ENCODE peak calls at places on chromosomes 7 and 10, in six cellular contexts. O, V, X, H, K and L are unnamed samples.

GRCh38 chr7:44348300-44348699 is 22.9 kb upstream of the CAMK2B start:
- DNase-seq in O (no peak), V (peak; percentile 67), X (peak; percentile 31), H (peak; percentile 24), K (no peak), L (no peak)

GRCh38 chr7:96118449-96119001 is 203.4 kb downstream of the SLC25A13 start:
- DNase-seq in O (no peak), V (no peak), X (peak; percentile 15), H (peak; percentile 9), K (no peak), L (no peak)

GRCh38 chr7:30304177-30304884 is 19.9 kb downstream of the ZNRF2 start:
- DNase-seq in O (no peak), V (no peak), X (no peak), H (no peak), K (no peak), L (no peak)

GRCh38 chr10:64033710-64034109 is 512.5 kb downstream of the REEP3 start:
- DNase-seq in O (no peak), V (no peak), X (no peak), H (no peak), K (no peak), L (no peak)

GRCh38 chr7:66315192-66315591 is 110.1 kb downstream of the TPST1 start:
- DNase-seq in O (no peak), V (no peak), X (no peak), H (no peak), K (no peak), L (no peak)

GRCh38 chr10:102414749-102415148 is 3.8 kb downstream of the PSD start:
- DNase-seq in O (no peak), V (no peak), X (no peak), H (no peak), K (no peak), L (no peak)

GRCh38 chr7:99407849-99408346 is 499 bp downstream of the PDAP1 start:
- DNase-seq in O (peak; percentile 43), V (peak; percentile 77), X (peak; percentile 56), H (peak; percentile 40), K (peak; percentile 55), L (peak; percentile 78)

GRCh38 chr7:4791738-4792536 is 16.5 kb downstream of the AP5Z1 start:
- DNase-seq in O (no peak), V (peak; percentile 51), X (peak; percentile 93), H (peak; percentile 94), K (peak; percentile 81), L (peak; percentile 92)

GRCh38 chr7:131727189-131727588 is 170.8 kb upstream of the PODXL start:
- DNase-seq in O (peak; percentile 2), V (no peak), X (no peak), H (no peak), K (no peak), L (no peak)

GRCh38 chr10:31603245-31604087 is 284.4 kb downstream of the ZEB1 start:
- DNase-seq in O (peak; percentile 77), V (peak; percentile 92), X (peak; percentile 99), H (peak; percentile 98), K (peak; percentile 94), L (peak; percentile 98)

GRCh38 chr10:23981520-23982309 is 227.2 kb upstream of the KIAA1217 start:
- DNase-seq in O (no peak), V (no peak), X (no peak), H (no peak), K (no peak), L (no peak)

GRCh38 chr7:30800785-30801252 is 29.6 kb downstream of the MINDY4 start:
- DNase-seq in O (peak; percentile 61), V (peak; percentile 80), X (peak; percentile 79), H (peak; percentile 77), K (peak; percentile 66), L (peak; percentile 25)

GRCh38 chr7:7980134-7980533 is 11.5 kb downstream of the GLCCI1 start:
- DNase-seq in O (no peak), V (no peak), X (no peak), H (no peak), K (no peak), L (no peak)

GRCh38 chr7:13467111-13467547 is 522.3 kb downstream of the ETV1 start:
- DNase-seq in O (no peak), V (no peak), X (peak; percentile 11), H (no peak), K (no peak), L (no peak)

GRCh38 chr7:80540841-80541240 is 29.0 kb upstream of the GNAT3 start:
- DNase-seq in O (no peak), V (no peak), X (no peak), H (no peak), K (no peak), L (no peak)

GRCh38 chr7:44381494-44382220 is 56.3 kb upstream of the CAMK2B start:
- DNase-seq in O (no peak), V (no peak), X (no peak), H (no peak), K (peak; percentile 10), L (no peak)

DNA sequence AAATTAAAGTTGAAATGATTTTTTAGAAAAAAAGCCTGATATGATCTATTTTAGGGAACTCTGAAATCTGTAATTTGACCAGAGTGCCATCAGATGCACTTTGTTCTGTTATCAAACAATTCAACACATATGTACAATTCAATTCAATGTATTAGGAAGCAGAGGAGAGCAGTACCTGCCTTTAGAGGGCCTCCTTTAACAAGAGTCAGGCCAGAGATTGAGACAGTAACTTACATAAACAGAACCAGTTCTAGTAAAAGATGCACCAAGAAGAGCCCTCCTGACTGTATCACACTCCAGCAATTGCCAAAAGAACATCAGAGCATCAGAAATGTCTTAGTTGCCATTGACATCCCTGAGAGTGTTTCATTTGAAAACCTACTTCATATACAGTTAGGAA is 1222.7 kb upstream of the LRRN3 start:
- DNase-seq in O (no peak), V (no peak), X (no peak), H (peak; percentile 4), K (no peak), L (no peak)
- TF ChIP-seq CTCF in O (no peak), V (no peak), X (no peak), H (no peak), K (no peak), L (no peak)

GRCh38 chr7:27161214-27161720 is 4.1 kb downstream of the HOXA9 start:
- DNase-seq in O (no peak), V (no peak), X (no peak), H (no peak), K (no peak), L (peak; percentile 27)
- H3K27me3 ChIP-seq in O (no peaks in the 10 kb centered on the region), V (no peaks in the 10 kb centered on the region), X (peaks cover 100% of the 10 kb centered on the region), H (peaks cover 100% of the 10 kb centered on the region), K (peaks cover 64% of the 10 kb centered on the region), L (no peaks in the 10 kb centered on the region)

DNA sequence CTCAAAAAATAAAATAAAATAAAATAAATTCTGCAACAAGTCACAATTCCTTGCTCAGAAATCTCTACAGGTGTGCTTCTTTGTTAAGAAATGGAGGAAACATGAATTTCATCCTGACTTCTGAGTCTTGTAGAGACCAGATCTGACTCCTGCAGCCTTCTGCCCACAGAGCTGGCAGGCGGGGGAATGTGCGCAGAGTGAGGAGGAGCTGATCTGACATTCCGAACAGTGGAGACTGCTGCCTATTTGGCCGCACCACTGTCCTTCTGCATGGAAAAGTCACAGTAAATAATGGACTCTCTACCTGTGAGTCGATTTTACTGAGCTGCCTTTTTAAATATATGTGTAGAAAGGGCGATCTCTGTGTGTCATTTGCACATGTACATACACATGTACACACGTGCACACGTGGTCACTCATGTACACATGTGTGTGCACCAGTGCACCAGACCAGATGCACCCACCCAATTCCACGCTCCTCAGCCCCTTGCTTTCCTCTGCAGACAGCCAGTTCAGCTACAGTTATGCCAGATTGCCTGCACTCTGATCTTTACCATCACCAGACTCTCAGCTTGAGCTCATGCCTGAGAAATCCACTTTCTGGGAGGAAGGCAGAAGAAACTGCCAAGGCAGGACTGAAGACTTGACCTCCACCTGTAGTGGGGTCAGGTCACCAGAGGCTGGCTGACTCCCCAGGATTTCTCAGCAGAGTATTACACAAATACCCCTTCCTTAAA is 54.9 kb downstream of the IKZF1 start:
- DNase-seq in O (no peak), V (no peak), X (no peak), H (no peak), K (no peak), L (no peak)
- H3K27ac ChIP-seq in O (no peak overlapping the region), V (no peak overlapping the region), X (no peak overlapping the region), H (no peak overlapping the region), K (no peak overlapping the region), L (no peak overlapping the region)

GRCh38 chr7:74164985-74165456 is 9.1 kb upstream of the EIF4H start:
- DNase-seq in O (no peak), V (peak; percentile 31), X (peak; percentile 23), H (peak; percentile 65), K (peak; percentile 74), L (no peak)
- TF ChIP-seq CTCF in O (peak; percentile 28), V (peak; percentile 17), X (peak; percentile 58), H (peak; percentile 51), K (peak; percentile 53), L (no peak)

DNA sequence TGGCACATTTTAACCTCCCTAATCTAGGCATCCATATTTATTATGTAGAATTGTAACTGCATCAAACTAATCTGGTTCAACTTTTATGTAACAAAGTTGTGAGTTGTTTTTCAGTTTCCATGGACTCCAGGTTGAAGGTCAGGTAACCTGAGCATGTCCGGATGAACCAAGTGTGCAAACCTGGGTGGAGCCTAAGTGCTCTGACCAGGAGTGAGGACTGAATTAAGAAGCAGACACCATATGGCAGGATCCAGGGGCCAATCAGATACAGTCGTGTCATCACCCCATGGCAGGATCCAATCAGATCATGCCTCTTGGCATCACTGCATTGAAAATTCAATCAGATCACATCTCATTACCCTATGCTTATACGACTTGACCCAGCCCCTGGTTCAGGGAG is 41.2 kb upstream of the PHYHIPL start:
- DNase-seq in O (no peak), V (no peak), X (no peak), H (no peak), K (peak; percentile 43), L (no peak)
- H3K27me3 ChIP-seq in O (no peaks in the 10 kb centered on the region), V (no peaks in the 10 kb centered on the region), X (no peaks in the 10 kb centered on the region), H (peaks cover 6% of the 10 kb centered on the region), K (no peaks in the 10 kb centered on the region), L (no peaks in the 10 kb centered on the region)

GRCh38 chr7:25636168-25636567 is 407.9 kb upstream of the NPVF start:
- DNase-seq in O (no peak), V (no peak), X (no peak), H (no peak), K (no peak), L (no peak)

GRCh38 chr7:25636871-25637283 is 408.6 kb upstream of the NPVF start:
- DNase-seq in O (no peak), V (no peak), X (no peak), H (peak; percentile 62), K (no peak), L (peak; percentile 49)

GRCh38 chr7:25633420-25633819 is 405.1 kb upstream of the NPVF start:
- DNase-seq in O (no peak), V (no peak), X (no peak), H (no peak), K (no peak), L (no peak)

GRCh38 chr7:25628446-25628845 is 400.2 kb upstream of the NPVF start:
- DNase-seq in O (no peak), V (no peak), X (no peak), H (no peak), K (no peak), L (no peak)

DNA sequence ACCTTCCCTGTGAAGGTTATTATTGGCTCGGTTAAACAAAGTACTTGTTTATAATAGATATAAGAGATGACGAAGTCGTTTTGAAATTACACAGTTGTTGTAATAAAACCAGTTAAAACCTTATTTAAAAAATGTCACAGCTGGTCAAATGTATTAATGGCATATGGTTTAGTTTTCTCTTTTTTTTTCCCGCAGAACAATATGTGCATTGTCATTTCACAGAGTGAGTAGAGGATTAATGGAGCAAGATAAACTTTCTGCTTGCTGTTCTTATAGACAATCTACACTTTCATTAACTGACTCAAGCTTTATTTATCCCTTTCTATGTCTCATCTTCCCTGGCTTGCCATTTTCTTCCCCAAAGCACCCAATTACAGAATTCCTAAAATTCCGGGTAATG is 404.3 kb upstream of the NPVF start:
- DNase-seq in O (no peak), V (no peak), X (no peak), H (no peak), K (no peak), L (no peak)
- H3K27ac ChIP-seq in O (no peak overlapping the region), V (no peak overlapping the region), X (no peak overlapping the region), H (no peak overlapping the region), K (no peak overlapping the region), L (no peak overlapping the region)